ENCODE peak calls at places on chromosomes 12 and 14, in eight cellular contexts. Q, C, U, O, T, Z, H and P are unnamed samples. For H3K4me1, the result is how much of the 10 kb centered on the place peaks cover.

GRCh38 chr14:81384900-81385299 is 15.2 kb downstream of the STON2 start:
- DNase-seq in O (no peak), H (no peak), C (no peak), Z (no peak), Q (peak), T (no peak), U (no peak), P (no peak)

GRCh38 chr12:49428652-49429549 is 61.6 kb downstream of the SPATS2 start:
- DNase-seq in T (peak), O (peak), Q (peak), Z (no peak), U (no peak), C (no peak), H (peak), P (no peak)

GRCh38 chr12:132275110-132275531 is 54.3 kb downstream of the GALNT9 start:
- DNase-seq in O (peak), Z (no peak), Q (no peak), H (no peak), U (no peak), T (peak), C (no peak), P (no peak)

GRCh38 chr12:57803317-57803893 is 15.1 kb downstream of the AVIL start:
- DNase-seq in C (peak), Q (peak), Z (no peak), H (peak), O (peak), T (peak), U (peak), P (peak)

GRCh38 chr14:44029933-44030332 is 477.1 kb downstream of the FSCB start:
- DNase-seq in T (no peak), U (no peak), C (no peak), H (no peak), Z (no peak), Q (no peak), O (no peak), P (no peak)

GRCh38 chr12:15584366-15585041 is 204.7 kb downstream of the EPS8 start:
- DNase-seq in T (peak), O (no peak), U (peak), Z (no peak), H (peak), C (no peak), Q (peak), P (no peak)

GRCh38 chr12:26226629-26227375 is 31.4 kb downstream of the SSPN start:
- DNase-seq in Z (no peak), H (no peak), O (peak), U (no peak), T (no peak), C (peak), Q (peak), P (no peak)

GRCh38 chr12:100733817-100734593 is 60.6 kb upstream of the ANO4 start:
- DNase-seq in H (no peak), Z (no peak), C (no peak), U (no peak), T (peak), Q (peak), O (no peak), P (no peak)

GRCh38 chr14:104788533-104788818 is 7.1 kb downstream of the AKT1 start:
- DNase-seq in T (no peak), U (no peak), O (no peak), H (no peak), Z (no peak), Q (no peak), C (no peak), P (no peak)

GRCh38 chr12:113647048-113647447 is 175.4 kb upstream of the LHX5 start:
- DNase-seq in Q (no peak), C (no peak), U (no peak), Z (no peak), H (peak), T (peak), O (peak), P (no peak)

GRCh38 chr14:38357557-38357956 is 101.7 kb upstream of the CLEC14A start:
- DNase-seq in T (no peak), O (no peak), C (no peak), U (no peak), H (no peak), Z (no peak), Q (peak), P (no peak)

GRCh38 chr14:67268456-67269115 is 27.4 kb downstream of the PALS1 start:
- DNase-seq in C (no peak), Q (no peak), H (no peak), T (no peak), U (no peak), Z (no peak), O (peak), P (no peak)

GRCh38 chr14:91388551-91388975 is 29.1 kb downstream of the CCDC88C start:
- DNase-seq in T (no peak), Z (no peak), U (peak), O (no peak), Q (no peak), H (no peak), C (peak), P (no peak)

GRCh38 chr12:127101086-127101485 is 1165.9 kb upstream of the TMEM132C start:
- DNase-seq in C (no peak), H (no peak), Z (no peak), T (no peak), O (no peak), Q (no peak), U (no peak), P (no peak)

GRCh38 chr12:43964966-43965365 is 129.1 kb downstream of the TMEM117 start:
- DNase-seq in Q (peak), H (no peak), U (no peak), C (no peak), T (no peak), Z (no peak), O (no peak), P (no peak)

GRCh38 chr12:57765003-57765697 is 1.7 kb downstream of the CYP27B1 start:
- DNase-seq in Z (no peak), O (peak), C (peak), T (no peak), Q (peak), U (no peak), H (no peak), P (peak)

GRCh38 chr12:70497508-70497907 is 131.4 kb downstream of the KCNMB4 start:
- DNase-seq in U (no peak), H (no peak), O (no peak), C (no peak), Q (no peak), Z (no peak), T (no peak), P (no peak)

GRCh38 chr12:88574278-88574677 is 6.0 kb downstream of the KITLG start:
- DNase-seq in Z (no peak), T (no peak), O (no peak), C (no peak), U (no peak), Q (no peak), H (no peak), P (no peak)

GRCh38 chr12:39675263-39675662 is 55.7 kb upstream of the ABCD2 start:
- DNase-seq in Z (no peak), H (no peak), Q (no peak), U (no peak), O (peak), C (no peak), T (peak), P (no peak)

GRCh38 chr12:132610051-132610759 is at the start of gene LRCOL1:
- DNase-seq in Z (no peak), Q (peak), O (peak), H (no peak), C (peak), U (no peak), T (no peak), P (no peak)

GRCh38 chr14:84477996-84478395 is 1051.9 kb upstream of the FLRT2 start:
- DNase-seq in O (no peak), H (no peak), T (no peak), Z (no peak), U (no peak), C (no peak), Q (no peak), P (no peak)

GRCh38 chr12:111413442-111414086 is 7.8 kb downstream of the SH2B3 start:
- DNase-seq in Z (no peak), O (peak), H (no peak), C (no peak), T (no peak), U (no peak), Q (peak), P (no peak)

GRCh38 chr12:124392271-124392990 is 97.5 kb downstream of the RFLNA start:
- DNase-seq in Q (no peak), Z (no peak), C (peak), O (peak), T (peak), H (peak), U (no peak), P (no peak)

GRCh38 chr14:23483216-23483854 is 13.8 kb downstream of the NGDN start:
- DNase-seq in U (no peak), T (no peak), Q (no peak), O (peak), H (peak), Z (no peak), C (no peak), P (no peak)

GRCh38 chr12:256958-257357 is 5.7 kb downstream of the SLC6A13 start:
- DNase-seq in H (no peak), O (no peak), C (no peak), U (no peak), T (no peak), Q (no peak), Z (no peak), P (no peak)

GRCh38 chr14:58026967-58027366 is 125.0 kb downstream of the ARMH4 start:
- DNase-seq in T (no peak), O (no peak), U (no peak), Z (no peak), Q (no peak), C (no peak), H (no peak), P (no peak)

GRCh38 chr14:61213116-61213720 is 67.9 kb downstream of the TMEM30B start:
- DNase-seq in O (no peak), H (no peak), U (no peak), T (no peak), Q (peak), C (no peak), Z (no peak), P (no peak)

GRCh38 chr12:122995503-122996187 is 15.2 kb downstream of the ARL6IP4 start:
- DNase-seq in Z (no peak), T (no peak), O (no peak), Q (no peak), H (no peak), C (peak), U (no peak), P (no peak)

GRCh38 chr12:67415473-67415872 is 146.3 kb downstream of the CAND1 start:
- DNase-seq in Q (peak), C (no peak), H (peak), T (peak), Z (no peak), U (no peak), O (peak), P (no peak)

GRCh38 chr14:42110167-42110566 is 503.5 kb downstream of the LRFN5 start:
- DNase-seq in T (no peak), Z (no peak), O (peak), C (no peak), U (no peak), Q (peak), H (peak), P (no peak)

GRCh38 chr14:33950320-33951182 is at the start of gene EGLN3:
- DNase-seq in T (peak), U (no peak), C (peak), Q (peak), Z (no peak), H (no peak), O (peak), P (no peak)

GRCh38 chr12:82687020-82687951 is 580 bp downstream of the TMTC2 start:
- DNase-seq in T (peak), U (peak), Z (no peak), C (peak), O (peak), H (peak), Q (peak), P (peak)

GRCh38 chr12:6201775-6202292 is 1.6 kb downstream of the CD9 start:
- DNase-seq in H (no peak), Z (no peak), Q (no peak), T (no peak), U (no peak), C (no peak), O (no peak), P (no peak)

GRCh38 chr12:6199531-6200265 is 502 bp upstream of the CD9 start:
- DNase-seq in C (peak), U (no peak), Z (no peak), O (peak), T (no peak), H (no peak), Q (peak), P (no peak)

GRCh38 chr12:6200266-6201198 is at the start of gene CD9:
- DNase-seq in O (peak), Q (peak), C (peak), Z (no peak), U (no peak), H (no peak), T (peak), P (no peak)

GRCh38 chr12:6202331-6202730 is 2.1 kb downstream of the CD9 start:
- DNase-seq in Q (no peak), H (no peak), C (no peak), Z (no peak), O (no peak), U (no peak), T (no peak), P (no peak)

DNA sequence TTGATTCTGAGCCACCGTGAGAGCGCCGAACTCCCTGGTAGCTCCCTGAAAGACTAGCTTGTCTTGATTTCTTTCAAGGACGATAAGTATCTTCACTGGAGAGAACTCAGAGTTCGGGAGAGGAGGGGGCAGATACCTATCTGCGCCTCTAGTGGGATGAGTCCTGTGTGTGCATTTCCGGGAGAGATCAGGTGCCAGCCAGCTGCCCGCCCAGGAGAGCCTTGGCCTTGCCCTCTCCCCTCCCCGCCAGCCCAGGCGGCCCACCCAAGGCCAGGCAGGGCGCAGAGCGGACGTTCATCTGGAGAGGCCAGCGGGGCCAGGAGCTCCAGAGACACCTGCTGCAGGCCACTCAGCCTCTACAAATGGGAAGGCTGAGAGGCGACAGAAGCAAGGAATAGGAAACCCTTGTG is 1.0 kb downstream of the CD9 start:
- DNase-seq in C (peak), Z (no peak), Q (peak), O (peak), H (no peak), U (no peak), T (no peak), P (no peak)
- H3K4me1 ChIP-seq in C (under half), Z (half or more), Q (under half), O (under half), H (under half), U (under half), T (under half), P (under half)

DNA sequence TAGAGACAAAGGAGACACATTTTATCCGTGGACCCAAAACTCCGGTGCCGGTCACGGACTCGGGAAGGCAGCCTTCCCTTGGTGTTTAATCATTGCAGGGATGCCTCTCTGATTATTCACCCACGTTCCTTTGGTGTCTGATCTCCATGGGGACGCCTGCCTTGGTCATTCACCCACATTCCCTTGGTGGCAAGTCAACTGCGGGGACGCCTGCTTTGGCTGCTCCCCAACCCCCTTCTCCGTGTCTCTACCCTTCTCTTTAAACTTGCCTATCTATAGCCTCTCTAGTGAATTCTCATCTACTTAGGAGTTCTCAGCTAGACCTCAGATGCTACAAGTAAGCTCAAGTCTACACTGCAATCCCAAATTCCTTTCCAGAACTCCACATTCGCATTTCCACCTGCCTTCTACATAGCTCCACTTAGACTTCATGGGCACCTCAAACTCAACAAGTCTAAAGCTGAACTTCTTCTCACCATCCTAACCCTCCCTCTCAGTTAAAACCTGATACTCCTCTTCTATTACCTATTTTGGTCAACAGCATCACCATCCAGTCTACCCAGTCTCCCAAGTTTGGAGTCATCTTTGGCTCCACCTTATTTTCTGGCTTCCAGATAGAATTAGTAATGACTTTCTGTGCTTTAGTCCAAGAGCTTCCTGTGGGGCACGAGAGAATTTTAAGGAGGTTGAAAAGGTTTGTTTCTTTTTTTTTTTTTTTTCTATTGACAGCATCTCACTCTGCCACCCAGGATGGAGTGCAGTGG is 14.4 kb downstream of the SPTLC2 start:
- DNase-seq in Q (no peak), U (no peak), O (no peak), Z (no peak), H (no peak), T (no peak), C (no peak), P (no peak)
- H3K4me1 ChIP-seq in Q (under half), U (under half), O (under half), Z (half or more), H (under half), T (under half), C (under half), P (under half)

GRCh38 chr12:121454921-121455320 is 55.0 kb downstream of the RNF34 start:
- DNase-seq in H (no peak), Q (no peak), U (no peak), Z (no peak), T (no peak), O (no peak), C (no peak), P (no peak)

GRCh38 chr12:121453022-121453360 is 53.1 kb downstream of the RNF34 start:
- DNase-seq in Z (no peak), C (no peak), H (no peak), O (no peak), T (no peak), U (no peak), Q (no peak), P (no peak)

GRCh38 chr12:121455766-121456420 is 56.0 kb downstream of the RNF34 start:
- DNase-seq in T (no peak), O (peak), C (no peak), U (no peak), Z (no peak), Q (no peak), H (no peak), P (no peak)

GRCh38 chr12:121453629-121454028 is 53.7 kb downstream of the RNF34 start:
- DNase-seq in T (no peak), C (no peak), O (peak), Q (no peak), U (no peak), H (no peak), Z (no peak), P (no peak)

DNA sequence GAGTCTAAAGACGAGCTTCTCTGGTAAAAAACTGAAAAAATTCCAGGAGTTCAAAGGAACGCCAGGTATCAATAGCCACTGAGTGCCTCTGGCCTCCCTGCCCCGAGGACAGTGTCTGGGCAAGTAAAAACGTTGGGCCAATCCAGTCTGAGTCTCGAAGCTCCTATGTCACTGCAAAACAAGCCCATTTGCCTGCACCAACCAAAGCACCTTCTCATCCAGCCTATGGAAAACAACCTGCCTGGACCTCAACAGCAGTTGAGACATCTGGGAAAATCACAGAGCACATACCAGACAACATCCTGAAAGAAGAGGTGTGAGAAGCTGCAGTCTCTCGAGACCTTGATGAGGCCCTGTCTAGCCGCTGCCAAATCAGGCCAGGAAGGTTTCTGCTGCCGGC is 56.6 kb downstream of the RNF34 start:
- DNase-seq in H (no peak), Q (no peak), T (no peak), U (no peak), Z (no peak), C (no peak), O (peak), P (no peak)
- H3K4me1 ChIP-seq in H (under half), Q (under half), T (under half), U (under half), Z (under half), C (under half), O (under half), P (under half)

GRCh38 chr12:47758834-47759690 is at the start of gene RAPGEF3:
- DNase-seq in O (peak), Z (no peak), T (no peak), U (peak), H (peak), C (peak), Q (peak), P (peak)
- H3K4me1 ChIP-seq in O (under half), Z (half or more), T (under half), U (under half), H (under half), C (under half), Q (under half), P (under half)

GRCh38 chr12:19138551-19139344 is 9.2 kb downstream of the PLEKHA5 start:
- DNase-seq in H (no peak), C (no peak), T (no peak), U (no peak), O (no peak), Q (peak), Z (no peak), P (no peak)
- H3K4me1 ChIP-seq in H (under half), C (under half), T (under half), U (under half), O (under half), Q (under half), Z (under half), P (under half)